ENCODE peak calls at places on chromosome 2, in ten cellular contexts. One of them, this sample, is unnamed.

GRCh38 chr2:141271346-141271745 is 859.5 kb downstream of the LRP1B start:
- DNase-seq in EL: no peak
- DNase-seq in adrenal gland: no peak
- DNase-seq in GM04504: no peak
- DNase-seq in stimulated activated CD4-positive, alpha-beta T cell treated with anti-CD3 and anti-CD28 coated beads, Interleukin-15, amount 100 ng/mL, for 1 hour: no peak
- DNase-seq in iris pigment epithelial cell: peak; percentile 12
- DNase-seq in activated CD8-positive, alpha-beta memory T cell treated with anti-CD3 and anti-CD28 coated beads for 24 hours: no peak
- DNase-seq in breast epithelium: no peak
- DNase-seq in ureter: no peak
- DNase-seq in AG10803: no peak
- DNase-seq in this sample: no peak

GRCh38 chr2:120245520-120245835 is 7.2 kb upstream of the RALB start:
- DNase-seq in EL: no peak
- DNase-seq in adrenal gland: peak; percentile 88
- DNase-seq in GM04504: no peak
- DNase-seq in stimulated activated CD4-positive, alpha-beta T cell treated with anti-CD3 and anti-CD28 coated beads, Interleukin-15, amount 100 ng/mL, for 1 hour: no peak
- DNase-seq in iris pigment epithelial cell: peak; percentile 38
- DNase-seq in activated CD8-positive, alpha-beta memory T cell treated with anti-CD3 and anti-CD28 coated beads for 24 hours: no peak
- DNase-seq in breast epithelium: no peak
- DNase-seq in ureter: peak; percentile 79
- DNase-seq in AG10803: peak; percentile 41
- DNase-seq in this sample: no peak

GRCh38 chr2:130307850-130308249 is 34.8 kb upstream of the IMP4 start:
- DNase-seq in EL: no peak
- DNase-seq in adrenal gland: no peak
- DNase-seq in GM04504: no peak
- DNase-seq in stimulated activated CD4-positive, alpha-beta T cell treated with anti-CD3 and anti-CD28 coated beads, Interleukin-15, amount 100 ng/mL, for 1 hour: no peak
- DNase-seq in iris pigment epithelial cell: no peak
- DNase-seq in activated CD8-positive, alpha-beta memory T cell treated with anti-CD3 and anti-CD28 coated beads for 24 hours: no peak
- DNase-seq in breast epithelium: no peak
- DNase-seq in ureter: no peak
- DNase-seq in AG10803: no peak
- DNase-seq in this sample: no peak

GRCh38 chr2:179636995-179637394 is 224.4 kb downstream of the ZNF385B start:
- DNase-seq in EL: no peak
- DNase-seq in adrenal gland: no peak
- DNase-seq in GM04504: no peak
- DNase-seq in stimulated activated CD4-positive, alpha-beta T cell treated with anti-CD3 and anti-CD28 coated beads, Interleukin-15, amount 100 ng/mL, for 1 hour: no peak
- DNase-seq in iris pigment epithelial cell: no peak
- DNase-seq in activated CD8-positive, alpha-beta memory T cell treated with anti-CD3 and anti-CD28 coated beads for 24 hours: no peak
- DNase-seq in breast epithelium: no peak
- DNase-seq in ureter: no peak
- DNase-seq in AG10803: no peak
- DNase-seq in this sample: no peak

GRCh38 chr2:79189465-79189864 is 29.9 kb upstream of the REG3A start:
- DNase-seq in EL: no peak
- DNase-seq in adrenal gland: no peak
- DNase-seq in GM04504: no peak
- DNase-seq in stimulated activated CD4-positive, alpha-beta T cell treated with anti-CD3 and anti-CD28 coated beads, Interleukin-15, amount 100 ng/mL, for 1 hour: no peak
- DNase-seq in iris pigment epithelial cell: no peak
- DNase-seq in activated CD8-positive, alpha-beta memory T cell treated with anti-CD3 and anti-CD28 coated beads for 24 hours: no peak
- DNase-seq in breast epithelium: no peak
- DNase-seq in ureter: no peak
- DNase-seq in AG10803: no peak
- DNase-seq in this sample: no peak

GRCh38 chr2:149703281-149703680 is 115.7 kb upstream of the MMADHC start:
- DNase-seq in EL: no peak
- DNase-seq in adrenal gland: no peak
- DNase-seq in GM04504: no peak
- DNase-seq in stimulated activated CD4-positive, alpha-beta T cell treated with anti-CD3 and anti-CD28 coated beads, Interleukin-15, amount 100 ng/mL, for 1 hour: no peak
- DNase-seq in iris pigment epithelial cell: peak; percentile 12
- DNase-seq in activated CD8-positive, alpha-beta memory T cell treated with anti-CD3 and anti-CD28 coated beads for 24 hours: no peak
- DNase-seq in breast epithelium: no peak
- DNase-seq in ureter: no peak
- DNase-seq in AG10803: no peak
- DNase-seq in this sample: no peak

GRCh38 chr2:239040152-239040761 is 192.4 kb downstream of the TWIST2 start:
- DNase-seq in EL: no peak
- DNase-seq in adrenal gland: no peak
- DNase-seq in GM04504: no peak
- DNase-seq in stimulated activated CD4-positive, alpha-beta T cell treated with anti-CD3 and anti-CD28 coated beads, Interleukin-15, amount 100 ng/mL, for 1 hour: no peak
- DNase-seq in iris pigment epithelial cell: no peak
- DNase-seq in activated CD8-positive, alpha-beta memory T cell treated with anti-CD3 and anti-CD28 coated beads for 24 hours: no peak
- DNase-seq in breast epithelium: no peak
- DNase-seq in ureter: no peak
- DNase-seq in AG10803: no peak
- DNase-seq in this sample: peak; percentile 59

GRCh38 chr2:223041527-223042109 is 10.4 kb upstream of the KCNE4 start:
- DNase-seq in EL: peak; percentile 98
- DNase-seq in adrenal gland: peak; percentile 83
- DNase-seq in GM04504: peak; percentile 96
- DNase-seq in stimulated activated CD4-positive, alpha-beta T cell treated with anti-CD3 and anti-CD28 coated beads, Interleukin-15, amount 100 ng/mL, for 1 hour: no peak
- DNase-seq in iris pigment epithelial cell: peak; percentile 95
- DNase-seq in activated CD8-positive, alpha-beta memory T cell treated with anti-CD3 and anti-CD28 coated beads for 24 hours: no peak
- DNase-seq in breast epithelium: no peak
- DNase-seq in ureter: peak; percentile 74
- DNase-seq in AG10803: peak; percentile 99
- DNase-seq in this sample: peak; percentile 77

GRCh38 chr2:172087191-172087779 is 2.0 kb downstream of the DLX1 start:
- DNase-seq in EL: no peak
- DNase-seq in adrenal gland: no peak
- DNase-seq in GM04504: no peak
- DNase-seq in stimulated activated CD4-positive, alpha-beta T cell treated with anti-CD3 and anti-CD28 coated beads, Interleukin-15, amount 100 ng/mL, for 1 hour: no peak
- DNase-seq in iris pigment epithelial cell: no peak
- DNase-seq in activated CD8-positive, alpha-beta memory T cell treated with anti-CD3 and anti-CD28 coated beads for 24 hours: no peak
- DNase-seq in breast epithelium: no peak
- DNase-seq in ureter: no peak
- DNase-seq in AG10803: no peak
- DNase-seq in this sample: no peak